ENCODE peak calls at places on chromosome 10, in four cellular contexts. O, R, N and Y are unnamed samples.

GRCh38 chr10:31314256-31315183 is 4.5 kb upstream of the ZEB1 start:
- DNase-seq in R (no peak), N (no peak), O (peak), Y (no peak)

GRCh38 chr10:62582804-62583208 is 208.6 kb downstream of the ZNF365 start:
- DNase-seq in O (no peak), R (peak), N (no peak), Y (no peak)

GRCh38 chr10:17835688-17836087 is 26.5 kb downstream of the MRC1 start:
- DNase-seq in N (no peak), R (peak), O (peak), Y (no peak)

GRCh38 chr10:80156216-80156615 is 23.7 kb downstream of the PLAC9 start:
- DNase-seq in N (no peak), O (no peak), R (no peak), Y (no peak)

GRCh38 chr10:97459111-97459510 is 13.1 kb downstream of the ZDHHC16 start:
- DNase-seq in N (no peak), R (no peak), O (no peak), Y (no peak)

GRCh38 chr10:115432188-115432819 is 339.1 kb downstream of the ATRNL1 start:
- DNase-seq in O (peak), R (no peak), N (no peak), Y (no peak)

GRCh38 chr10:13503745-13504463 is 24.9 kb downstream of the BEND7 start:
- DNase-seq in N (no peak), O (no peak), R (peak), Y (no peak)

GRCh38 chr10:24383681-24384106 is 174.8 kb downstream of the KIAA1217 start:
- DNase-seq in N (peak), R (peak), O (peak), Y (no peak)

GRCh38 chr10:63166742-63167258 is 33.7 kb downstream of the NRBF2 start:
- DNase-seq in N (peak), O (peak), R (peak), Y (peak)

GRCh38 chr10:132411561-132412253 is 14.7 kb downstream of the PWWP2B start:
- DNase-seq in N (no peak), O (no peak), R (no peak), Y (no peak)

GRCh38 chr10:78408671-78409472 is 375.2 kb downstream of the RPS24 start:
- DNase-seq in N (no peak), R (no peak), O (peak), Y (no peak)

GRCh38 chr10:110610308-110610774 is 33.8 kb upstream of the RBM20 start:
- DNase-seq in O (peak), R (peak), N (peak), Y (no peak)

GRCh38 chr10:93478873-93479272 is 3.3 kb downstream of the MYOF start:
- DNase-seq in R (no peak), O (no peak), N (no peak), Y (no peak)